ENCODE peak calls at places on chromosomes 5 and 9, in six cellular contexts. A, L, N, Y, G and T are unnamed samples.

GRCh38 chr9:72633966-72634365 is 112.6 kb downstream of the TMC1 start:
- DNase-seq in G (no peak), L (no peak), Y (no peak), A (peak), N (no peak), T (no peak)

GRCh38 chr5:98735806-98736507 is 37.5 kb upstream of the RGMB start:
- DNase-seq in N (no peak), G (no peak), A (peak), L (no peak), Y (no peak), T (no peak)

GRCh38 chr9:129197978-129198736 is 20.1 kb upstream of the IER5L start:
- DNase-seq in G (no peak), A (peak), L (no peak), Y (no peak), N (no peak), T (no peak)

GRCh38 chr5:143405063-143405746 is 1.7 kb upstream of the NR3C1 start:
- DNase-seq in N (peak), Y (peak), G (peak), A (peak), L (no peak), T (peak)

GRCh38 chr5:172004824-172005237 is 1.6 kb downstream of the FBXW11 start:
- DNase-seq in G (no peak), Y (no peak), N (peak), L (peak), A (no peak), T (no peak)

GRCh38 chr5:176384991-176385390 is 3.4 kb downstream of the NOP16 start:
- DNase-seq in Y (no peak), N (no peak), G (no peak), A (no peak), L (no peak), T (no peak)

GRCh38 chr5:119078071-119078846 is 7.4 kb downstream of the DMXL1 start:
- DNase-seq in Y (no peak), G (no peak), N (no peak), A (no peak), L (no peak), T (no peak)

GRCh38 chr9:13279284-13280162 is at the start of gene MPDZ:
- DNase-seq in N (peak), Y (peak), A (peak), L (no peak), G (peak), T (peak)

GRCh38 chr9:107425110-107426025 is 64.2 kb downstream of the KLF4 start:
- DNase-seq in A (peak), Y (peak), G (peak), L (no peak), N (peak), T (peak)

GRCh38 chr9:35112257-35113020 is 3.2 kb downstream of the ATOSB start:
- DNase-seq in Y (no peak), G (no peak), A (peak), N (no peak), L (no peak), T (no peak)

GRCh38 chr9:124813041-124813440 is 36.1 kb downstream of the OLFML2A start:
- DNase-seq in A (no peak), L (no peak), N (no peak), G (no peak), Y (no peak), T (no peak)

GRCh38 chr5:152514827-152515397 is 109.8 kb upstream of the NMUR2 start:
- DNase-seq in L (no peak), G (peak), A (peak), Y (peak), N (peak), T (peak)

GRCh38 chr5:157562111-157562581 is 13.4 kb downstream of the ADAM19 start:
- DNase-seq in Y (no peak), N (no peak), A (peak), L (no peak), G (no peak), T (no peak)

GRCh38 chr5:93273176-93273575 is 307.8 kb downstream of the NR2F1-AS1 start:
- DNase-seq in G (no peak), L (no peak), Y (no peak), A (peak), N (no peak), T (no peak)

GRCh38 chr5:177997319-177997670 is 1.3 kb upstream of the PROP1 start:
- DNase-seq in Y (no peak), G (no peak), A (no peak), N (no peak), L (no peak), T (no peak)

GRCh38 chr9:128636556-128637530 is 19.8 kb downstream of the DYNC2I2 start:
- DNase-seq in G (no peak), Y (no peak), L (no peak), N (peak), A (no peak), T (no peak)

GRCh38 chr5:168047043-168047668 is 244.3 kb upstream of the WWC1 start:
- DNase-seq in A (peak), G (peak), N (peak), L (peak), Y (peak), T (peak)

GRCh38 chr9:11148189-11148588 is 535.4 kb upstream of the PTPRD start:
- DNase-seq in N (no peak), G (no peak), L (no peak), A (no peak), Y (no peak), T (no peak)

GRCh38 chr9:133715866-133716563 is 22.1 kb downstream of the SARDH start:
- DNase-seq in Y (peak), L (no peak), G (peak), A (peak), N (no peak), T (no peak)

GRCh38 chr5:52864884-52865283 is 77.2 kb downstream of the ITGA1 start:
- DNase-seq in L (no peak), Y (no peak), A (peak), N (peak), G (peak), T (no peak)

GRCh38 chr5:154330097-154330667 is 115.6 kb upstream of the SAP30L start:
- DNase-seq in G (no peak), N (no peak), A (no peak), L (no peak), Y (no peak), T (no peak)

GRCh38 chr5:171492781-171493180 is 73.3 kb downstream of the FGF18 start:
- DNase-seq in L (no peak), N (peak), Y (peak), A (no peak), G (no peak), T (peak)

GRCh38 chr9:117828466-117828865 is 124.3 kb downstream of the TLR4 start:
- DNase-seq in Y (no peak), N (no peak), A (no peak), L (no peak), G (no peak), T (no peak)

GRCh38 chr5:14239951-14240350 is 96.8 kb downstream of the TRIO start:
- DNase-seq in Y (no peak), G (no peak), A (no peak), N (no peak), L (no peak), T (no peak)

GRCh38 chr5:57488308-57488955 is 5.8 kb upstream of the ACTBL2 start:
- DNase-seq in N (no peak), L (no peak), A (peak), G (no peak), Y (peak), T (no peak)

GRCh38 chr5:33675958-33676464 is 215.8 kb downstream of the ADAMTS12 start:
- DNase-seq in A (no peak), N (no peak), G (no peak), L (peak), Y (no peak), T (no peak)

GRCh38 chr5:97745817-97746216 is 562.8 kb upstream of the RIOK2 start:
- DNase-seq in L (no peak), G (no peak), A (peak), Y (no peak), N (no peak), T (no peak)

GRCh38 chr5:374631-375335 is 53.3 kb downstream of the AHRR start:
- DNase-seq in A (no peak), L (no peak), Y (no peak), N (no peak), G (no peak), T (no peak)

GRCh38 chr5:37776826-37777225 is 63.0 kb downstream of the GDNF start:
- DNase-seq in N (no peak), A (peak), G (no peak), L (no peak), Y (no peak), T (no peak)

GRCh38 chr5:55187370-55187769 is 14.4 kb upstream of the CDC20B start:
- DNase-seq in N (peak), Y (peak), L (no peak), A (no peak), G (no peak), T (no peak)

GRCh38 chr9:85943757-85944430 is 2.9 kb downstream of the NAA35 start:
- DNase-seq in G (no peak), Y (no peak), L (no peak), N (no peak), A (no peak), T (no peak)

GRCh38 chr9:134186471-134187109 is 22.2 kb upstream of the RNU6ATAC start:
- DNase-seq in N (no peak), G (no peak), L (no peak), A (no peak), Y (peak), T (no peak)

DNA sequence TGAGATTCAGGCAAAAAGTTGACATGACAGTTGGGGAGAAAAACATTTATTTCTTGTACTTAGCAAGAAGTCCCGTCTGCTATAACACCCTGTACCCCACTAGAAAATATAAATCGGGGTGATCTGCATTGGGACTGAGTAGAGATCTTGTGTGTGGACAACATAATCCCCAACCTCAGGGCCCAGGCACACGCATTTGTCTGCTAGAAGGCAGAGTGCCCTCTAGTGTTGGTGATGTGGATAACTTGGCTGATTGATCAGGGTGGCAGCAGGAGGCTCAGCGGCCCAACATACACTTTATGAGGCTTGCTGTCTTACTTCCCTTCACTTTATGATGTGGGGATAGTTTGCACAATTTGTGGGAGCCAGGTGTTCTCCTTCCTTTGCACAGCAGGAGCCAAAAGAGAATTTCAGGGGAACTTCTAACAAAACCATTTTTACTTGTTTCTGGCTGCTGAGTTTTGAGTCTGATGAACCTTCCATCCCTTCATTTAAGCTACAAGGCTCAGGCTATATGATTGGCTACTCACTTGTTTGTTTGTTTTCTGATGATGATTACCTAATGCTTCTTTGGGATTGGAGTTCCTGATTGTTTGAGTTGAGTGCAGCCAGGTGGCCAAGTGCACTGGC is 263.2 kb downstream of the DMAC1 start:
- DNase-seq in A (peak), L (no peak), Y (peak), N (peak), G (peak), T (peak)
- TF ChIP-seq BHLHE40 in A (no peak), L (no peak), Y (no peak), N (no peak), G (no peak), T (no peak)

GRCh38 chr9:101671567-101671966 is 66.9 kb downstream of the GRIN3A start:
- DNase-seq in G (no peak), L (no peak), N (no peak), Y (no peak), A (no peak), T (no peak)
- TF ChIP-seq BHLHE40 in G (no peak), L (no peak), N (no peak), Y (no peak), A (no peak), T (no peak)

DNA sequence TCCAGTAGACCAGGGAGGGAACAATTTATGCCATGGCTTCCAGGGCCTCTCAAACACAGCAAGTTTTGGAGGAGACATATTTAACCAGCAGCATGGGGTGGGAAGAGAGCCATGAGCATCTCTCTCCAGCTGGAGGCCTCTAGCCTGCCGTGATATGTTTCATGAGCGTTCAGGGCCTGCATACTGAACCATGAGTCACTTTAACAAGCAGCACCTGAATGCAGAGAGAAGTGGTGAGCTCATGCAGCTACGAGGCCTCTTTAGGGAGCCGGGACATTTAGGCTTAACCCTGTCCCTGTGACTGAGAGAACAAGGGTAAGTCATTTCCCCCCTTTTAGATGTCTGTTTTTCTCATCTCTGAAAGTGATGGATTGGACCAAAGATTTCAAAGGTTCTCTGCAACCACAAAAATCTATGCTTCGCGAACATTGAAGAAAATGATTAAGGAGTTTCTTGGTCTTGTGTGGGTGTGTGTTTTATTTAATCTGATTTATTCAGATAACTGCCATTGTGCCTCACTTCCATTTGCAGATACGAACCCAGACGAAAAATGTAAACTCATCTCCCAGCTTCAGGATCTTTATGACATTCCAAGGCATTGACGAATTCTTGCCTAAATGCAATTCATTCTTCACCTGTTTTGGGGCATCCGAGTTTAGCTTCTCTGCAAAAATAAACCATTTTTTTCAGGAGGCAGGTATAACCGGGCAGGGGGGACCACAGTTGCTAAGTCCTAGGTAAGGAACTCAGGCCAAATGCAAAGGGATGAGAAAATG is 157.0 kb downstream of the GABBR2 start:
- DNase-seq in G (no peak), L (no peak), N (no peak), Y (no peak), A (peak), T (no peak)
- TF ChIP-seq BHLHE40 in G (no peak), L (no peak), N (no peak), Y (no peak), A (peak), T (no peak)

DNA sequence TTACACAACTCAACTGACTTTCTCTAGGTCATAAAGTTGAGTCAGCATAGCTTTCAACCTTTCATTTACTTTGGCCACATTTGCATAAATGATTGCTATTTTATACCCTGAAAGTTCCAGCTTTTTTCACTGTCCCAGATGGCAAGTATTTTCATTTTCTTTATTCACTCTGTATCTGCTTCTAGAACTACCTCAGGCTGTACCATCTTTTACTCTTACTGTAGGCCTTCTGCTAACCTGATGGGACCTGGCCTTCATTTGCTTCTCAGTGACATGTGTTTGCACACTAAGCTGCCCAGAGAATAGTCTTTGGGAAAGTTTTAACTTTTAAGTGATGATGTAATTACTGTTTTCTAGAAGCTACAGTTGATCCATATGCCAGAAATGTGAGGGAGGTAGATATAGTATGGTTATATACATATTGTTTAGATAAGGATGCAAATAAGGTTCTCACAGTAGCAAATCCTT is 115.3 kb downstream of the CDC42SE2 start:
- DNase-seq in A (peak), G (peak), L (no peak), Y (no peak), N (peak), T (no peak)
- TF ChIP-seq BHLHE40 in A (no peak), G (no peak), L (no peak), Y (no peak), N (no peak), T (no peak)

GRCh38 chr5:94498199-94498598 is 120.2 kb downstream of the KIAA0825 start:
- DNase-seq in Y (no peak), G (no peak), N (no peak), L (no peak), A (no peak), T (no peak)
- TF ChIP-seq BHLHE40 in Y (no peak), G (no peak), N (no peak), L (no peak), A (no peak), T (no peak)